ENCODE peak calls at places on chromosomes 1 and 21, in six cellular contexts. X is astrocyte of the spinal cord, L is sigmoid colon, D is upper lobe of left lung, N is cardiac fibroblast, H is foreskin fibroblast. K is an unnamed sample.

GRCh38 chr1:176559474-176560390 is 96.8 kb downstream of the PAPPA2 start:
- DNase-seq in N (peak; percentile 67), X (peak; percentile 59), H (peak; percentile 86), L (peak; percentile 75), D (no peak), K (peak; percentile 47)

GRCh38 chr1:43225168-43225567 is 44.6 kb upstream of the TMEM125 start:
- DNase-seq in D (no peak), H (peak; percentile 36), X (no peak), L (no peak), N (peak; percentile 37), K (no peak)

GRCh38 chr1:159459551-159459950 is 20.0 kb downstream of the OR10J1 start:
- DNase-seq in L (no peak), N (no peak), D (no peak), H (no peak), X (no peak), K (no peak)

GRCh38 chr1:193566735-193567134 is 380.3 kb upstream of the B3GALT2 start:
- DNase-seq in D (no peak), L (no peak), N (no peak), X (no peak), H (no peak), K (no peak)

GRCh38 chr1:15786581-15786980 is 20.9 kb downstream of the UQCRHL start:
- DNase-seq in L (no peak), H (peak; percentile 59), N (peak; percentile 65), X (peak; percentile 48), D (no peak), K (no peak)

GRCh38 chr1:156648951-156649350 is 7.0 kb downstream of the BCAN start:
- DNase-seq in H (peak; percentile 23), N (no peak), D (no peak), L (no peak), X (no peak), K (no peak)

GRCh38 chr1:201095581-201096531 is 16.4 kb downstream of the CACNA1S start:
- DNase-seq in H (no peak), N (no peak), X (peak; percentile 10), D (no peak), L (no peak), K (no peak)

GRCh38 chr1:10784998-10785854 is 11.2 kb downstream of the CASZ1 start:
- DNase-seq in L (no peak), D (no peak), X (no peak), N (no peak), H (no peak), K (no peak)

GRCh38 chr1:91022518-91022929 is 689 bp upstream of the ZNF644 start:
- DNase-seq in H (no peak), N (no peak), D (no peak), X (no peak), L (no peak), K (no peak)

GRCh38 chr21:14712121-14712520 is 166.0 kb upstream of the SAMSN1 start:
- DNase-seq in X (peak; percentile 80), N (no peak), H (no peak), L (no peak), D (no peak), K (no peak)

GRCh38 chr1:228275435-228276342 is 67.8 kb downstream of the OBSCN start:
- DNase-seq in X (peak; percentile 64), L (peak; percentile 96), H (peak; percentile 94), N (peak; percentile 89), D (peak; percentile 94), K (no peak)

GRCh38 chr1:17416389-17416788 is 23.1 kb downstream of the RCC2 start:
- DNase-seq in H (no peak), X (no peak), L (no peak), D (no peak), N (no peak), K (no peak)

GRCh38 chr1:242522304-242522945 is 2.1 kb downstream of the PLD5 start:
- DNase-seq in D (no peak), H (peak; percentile 62), N (no peak), X (peak; percentile 42), L (no peak), K (no peak)

GRCh38 chr1:243842154-243842553 is 7.9 kb downstream of the AKT3 start:
- DNase-seq in H (no peak), N (no peak), X (no peak), D (no peak), L (no peak), K (no peak)

GRCh38 chr1:59061876-59062275 is 235.0 kb upstream of the FGGY start:
- DNase-seq in X (peak; percentile 97), L (peak; percentile 90), N (peak; percentile 99), D (no peak), H (peak; percentile 90), K (peak; percentile 43)

GRCh38 chr1:181726608-181727007 is 243.3 kb downstream of the CACNA1E start:
- DNase-seq in D (no peak), L (no peak), N (no peak), X (no peak), H (no peak), K (no peak)

GRCh38 chr1:54253480-54253879 is 53.5 kb downstream of the MRPL37 start:
- DNase-seq in D (no peak), X (peak; percentile 96), H (peak; percentile 94), L (no peak), N (peak; percentile 79), K (no peak)

GRCh38 chr1:67555487-67556296 is 125.5 kb upstream of the SERBP1 start:
- DNase-seq in X (no peak), D (no peak), N (no peak), L (no peak), H (no peak), K (no peak)

GRCh38 chr1:55773189-55773940 is 558.2 kb upstream of the USP24 start:
- DNase-seq in L (no peak), D (no peak), H (peak; percentile 14), N (peak; percentile 59), X (no peak), K (no peak)

GRCh38 chr1:106526650-106527049 is 529.8 kb upstream of the PRMT6 start:
- DNase-seq in H (peak; percentile 92), N (peak; percentile 6), D (no peak), X (peak; percentile 80), L (no peak), K (no peak)

GRCh38 chr1:79188371-79188770 is 181.8 kb upstream of the ADGRL4 start:
- DNase-seq in L (no peak), X (peak; percentile 59), H (peak; percentile 72), N (peak; percentile 40), D (no peak), K (no peak)

DNA sequence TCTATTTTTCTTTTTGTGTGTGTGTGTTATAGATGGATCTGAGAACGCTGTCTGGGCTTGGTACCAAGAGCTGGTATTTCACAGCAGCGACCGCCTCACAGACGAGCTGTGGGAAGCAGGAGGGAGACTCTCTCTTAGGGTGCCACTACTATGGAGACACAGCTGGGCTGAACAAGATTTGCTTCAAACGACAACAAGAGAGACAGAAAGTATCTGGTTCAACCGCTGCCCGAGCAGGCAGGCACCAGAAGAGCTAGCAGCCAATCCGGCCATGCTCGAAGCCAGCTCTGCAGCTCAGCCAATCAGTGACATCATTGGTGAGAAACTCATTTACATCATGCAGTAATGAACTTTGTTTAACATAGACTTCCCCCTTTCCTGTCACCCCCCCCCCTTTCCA is 341.3 kb downstream of the USP25 start:
- DNase-seq in X (peak; percentile 64), L (peak; percentile 63), D (peak; percentile 6), H (peak; percentile 61), N (peak; percentile 16), K (no peak)
- H3K4me3 ChIP-seq in X (peak overlapping the region; percentile 44), L (peak overlapping the region; percentile 18), D (no peak overlapping the region), H (peak overlapping the region; percentile 55), N (no peak overlapping the region), K (no peak overlapping the region)

GRCh38 chr21:44918581-44919033 is 2.1 kb downstream of the ITGB2 start:
- DNase-seq in H (no peak), D (no peak), N (no peak), L (no peak), X (no peak), K (no peak)
- H3K4me3 ChIP-seq in H (no peak overlapping the region), D (peak overlapping the region; percentile 38), N (no peak overlapping the region), L (no peak overlapping the region), X (no peak overlapping the region), K (no peak overlapping the region)

GRCh38 chr1:46467183-46467504 is 22.5 kb upstream of the DMBX1 start:
- DNase-seq in D (no peak), L (no peak), N (no peak), X (no peak), H (no peak), K (no peak)
- H3K4me3 ChIP-seq in D (peak overlapping the region; percentile 48), L (no peak overlapping the region), N (peak overlapping the region; percentile 54), X (peak overlapping the region; percentile 43), H (peak overlapping the region; percentile 42), K (peak overlapping the region; percentile 52)

GRCh38 chr1:14323665-14324630 is 274.5 kb upstream of the KAZN start:
- DNase-seq in N (no peak), D (no peak), H (no peak), X (no peak), L (no peak), K (no peak)

GRCh38 chr1:14320986-14321385 is 277.5 kb upstream of the KAZN start:
- DNase-seq in L (no peak), D (no peak), X (no peak), H (no peak), N (no peak), K (peak; percentile 97)

GRCh38 chr1:14320518-14320917 is 278.0 kb upstream of the KAZN start:
- DNase-seq in N (peak; percentile 78), L (no peak), H (no peak), X (peak; percentile 96), D (no peak), K (peak; percentile 94)

GRCh38 chr1:14318830-14319229 is 279.7 kb upstream of the KAZN start:
- DNase-seq in D (no peak), X (no peak), L (no peak), H (no peak), N (no peak), K (no peak)

DNA sequence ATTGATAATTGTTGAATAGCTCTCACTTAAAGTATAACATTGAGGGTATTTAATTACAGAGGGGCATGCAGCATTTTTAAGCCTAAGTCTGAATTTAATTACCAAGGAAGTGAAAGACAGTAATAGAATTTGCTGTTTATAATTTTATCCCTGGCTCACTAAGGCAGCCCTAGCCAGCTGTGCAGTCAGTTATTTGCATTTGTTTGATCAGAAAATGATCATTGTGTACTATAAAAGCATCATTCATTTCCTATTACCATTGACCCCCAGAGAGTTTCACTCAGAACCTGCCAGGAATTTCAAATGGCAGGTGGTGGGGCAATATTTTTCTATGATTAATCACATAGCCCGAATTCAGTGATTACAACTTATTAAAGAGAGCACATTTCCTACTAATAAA is 277.1 kb upstream of the KAZN start:
- DNase-seq in D (no peak), L (no peak), X (no peak), H (no peak), N (no peak), K (no peak)
- H3K4me3 ChIP-seq in D (no peak overlapping the region), L (no peak overlapping the region), X (no peak overlapping the region), H (no peak overlapping the region), N (no peak overlapping the region), K (peak overlapping the region; percentile 29)